ENCODE peak calls at places on chromosomes 12 and 14, in four cellular contexts. H is endothelial cell; Q is stimulated activated naive CD4-positive, alpha-beta T cell; U is fibroblast of mammary gland. G is an unnamed sample.

GRCh38 chr14:21302013-21302857 is 22.4 kb downstream of the RPGRIP1 start:
- DNase-seq in H (no peak), Q (no peak), U (no peak), G (no peak)

GRCh38 chr12:108365324-108365723 is 26.2 kb upstream of the CMKLR1 start:
- DNase-seq in H (no peak), Q (no peak), U (no peak), G (no peak)

GRCh38 chr12:27048822-27049752 is 26.7 kb downstream of the MED21 start:
- DNase-seq in H (no peak), Q (no peak), U (peak), G (no peak)

GRCh38 chr12:121420109-121420508 is 20.2 kb downstream of the RNF34 start:
- DNase-seq in H (no peak), Q (no peak), U (no peak), G (no peak)

GRCh38 chr12:58566599-58566998 is 353.7 kb downstream of the LRIG3 start:
- DNase-seq in Q (no peak), U (peak), H (no peak), G (peak)

GRCh38 chr14:74596747-74597456 is 15.1 kb downstream of the LTBP2 start:
- DNase-seq in U (peak), H (no peak), Q (no peak), G (peak)

GRCh38 chr12:12376636-12377448 is 20.0 kb downstream of the BORCS5 start:
- DNase-seq in Q (peak), H (no peak), U (peak), G (peak)

GRCh38 chr14:74476107-74476506 is 17.0 kb downstream of the NPC2 start:
- DNase-seq in H (no peak), U (no peak), Q (no peak), G (no peak)

GRCh38 chr14:50092006-50092555 is 24.3 kb downstream of the VCPKMT start:
- DNase-seq in Q (no peak), H (no peak), U (no peak), G (no peak)

GRCh38 chr12:16844875-16845274 is 238.9 kb upstream of the LMO3 start:
- DNase-seq in U (no peak), H (no peak), Q (no peak), G (no peak)

GRCh38 chr12:96141216-96141944 is 52.8 kb upstream of the ELK3 start:
- DNase-seq in U (peak), Q (no peak), H (no peak), G (peak)